ENCODE peak calls at places on chromosomes 4 and X, in seven cellular contexts. F is EL; B is ureter; X is stimulated activated CD8-positive, alpha-beta memory T cell treated with anti-CD3 and anti-CD28 coated beads, Interleukin-7, amount 100 ng/mL, for 48 hours; U is DMS53; Q is HT-29; L is skeletal muscle cell. Y is an unnamed sample.

GRCh38 chrX:13120017-13120416 is 75.6 kb upstream of the FAM9C start:
- DNase-seq in F (no peak), B (peak; percentile 55), X (no peak), U (no peak), Q (no peak), L (no peak), Y (no peak)

GRCh38 chr4:138562544-138562961 is 320.4 kb upstream of the SLC7A11 start:
- DNase-seq in F (peak; percentile 58), B (no peak), X (no peak), U (no peak), Q (no peak), L (peak; percentile 47), Y (no peak)

GRCh38 chr4:104395219-104395618 is 99.5 kb downstream of the CXXC4 start:
- DNase-seq in F (no peak), B (no peak), X (no peak), U (no peak), Q (no peak), L (peak; percentile 8), Y (no peak)

GRCh38 chr4:124727331-124727730 is 14.8 kb upstream of the ANKRD50 start:
- DNase-seq in F (no peak), B (no peak), X (no peak), U (no peak), Q (no peak), L (no peak), Y (no peak)

GRCh38 chrX:153463031-153463430 is 7.3 kb downstream of the HAUS7 start:
- DNase-seq in F (no peak), B (no peak), X (no peak), U (no peak), Q (no peak), L (no peak), Y (no peak)

GRCh38 chrX:9842541-9842940 is 56.3 kb downstream of the SHROOM2 start:
- DNase-seq in F (no peak), B (no peak), X (no peak), U (no peak), Q (no peak), L (no peak), Y (no peak)

GRCh38 chr4:156838761-156839160 is 132.8 kb downstream of the PDGFC start:
- DNase-seq in F (no peak), B (no peak), X (no peak), U (peak; percentile 24), Q (no peak), L (no peak), Y (no peak)

GRCh38 chr4:172830295-172830764 is 338.3 kb upstream of the GALNT7 start:
- DNase-seq in F (peak; percentile 12), B (no peak), X (no peak), U (peak; percentile 48), Q (peak; percentile 24), L (no peak), Y (no peak)

GRCh38 chrX:153635788-153636668 is 11.0 kb upstream of the DUSP9 start:
- DNase-seq in F (peak; percentile 30), B (no peak), X (no peak), U (peak; percentile 71), Q (peak; percentile 81), L (no peak), Y (no peak)

GRCh38 chr4:103018391-103019318 is 850 bp downstream of the SLC9B1 start:
- DNase-seq in F (peak; percentile 1), B (no peak), X (no peak), U (peak; percentile 44), Q (no peak), L (no peak), Y (no peak)

GRCh38 chr4:1209821-1210220 is 37.4 kb upstream of the SPON2 start:
- DNase-seq in F (no peak), B (peak; percentile 78), X (no peak), U (no peak), Q (no peak), L (no peak), Y (no peak)

GRCh38 chrX:10769696-10770619 is 149.6 kb upstream of the MID1 start:
- DNase-seq in F (peak; percentile 34), B (no peak), X (no peak), U (peak; percentile 12), Q (no peak), L (no peak), Y (no peak)

GRCh38 chr4:1492636-1493539 is 86.6 kb upstream of the NKX1-1 start:
- DNase-seq in F (no peak), B (no peak), X (no peak), U (no peak), Q (no peak), L (no peak), Y (no peak)

GRCh38 chr4:29581469-29581868 is 1138.7 kb upstream of the PCDH7 start:
- DNase-seq in F (no peak), B (peak; percentile 48), X (no peak), U (no peak), Q (no peak), L (peak; percentile 56), Y (no peak)

GRCh38 chrX:150486011-150486410 is 82.4 kb upstream of the MTM1 start:
- DNase-seq in F (peak; percentile 47), B (no peak), X (no peak), U (peak; percentile 77), Q (peak; percentile 70), L (no peak), Y (no peak)

GRCh38 chrX:2692221-2693122 is 1.4 kb downstream of the CD99 start:
- DNase-seq in F (peak; percentile 70), B (no peak), X (no peak), U (no peak), Q (no peak), L (no peak), Y (no peak)

GRCh38 chr4:8269535-8270417 is at the start of gene HTRA3:
- DNase-seq in F (peak; percentile 55), B (no peak), X (no peak), U (peak; percentile 63), Q (no peak), L (no peak), Y (no peak)

GRCh38 chr4:108398326-108398725 is 222.1 kb upstream of the RPL34 start:
- DNase-seq in F (no peak), B (no peak), X (no peak), U (peak; percentile 3), Q (peak; percentile 52), L (no peak), Y (no peak)

GRCh38 chrX:19579485-19579884 is 64.2 kb upstream of the MAP3K15 start:
- DNase-seq in F (peak; percentile 48), B (no peak), X (no peak), U (peak; percentile 82), Q (no peak), L (no peak), Y (no peak)

GRCh38 chrX:1903380-1903935 is 288.6 kb downstream of the ASMT start:
- DNase-seq in F (no peak), B (no peak), X (no peak), U (no peak), Q (no peak), L (peak; percentile 31), Y (peak; percentile 9)

GRCh38 chrX:71671043-71671829 is 3.9 kb downstream of the LOC101059915 start:
- DNase-seq in F (no peak), B (no peak), X (no peak), U (no peak), Q (no peak), L (no peak), Y (no peak)

GRCh38 chr4:69060651-69061308 is 35.5 kb upstream of the UGT2B7 start:
- DNase-seq in F (no peak), B (no peak), X (no peak), U (peak; percentile 61), Q (peak; percentile 35), L (no peak), Y (no peak)